ENCODE peak calls at places on chromosomes 7 and 10, in nine cellular contexts. N, C, Q, J, R, B, E, K and V are unnamed samples.

GRCh38 chr10:15439381-15439837 is 68.3 kb upstream of the FAM171A1 start:
- DNase-seq in Q (no peak), K (peak), B (peak), R (no peak), N (peak), J (peak), C (no peak), E (no peak), V (no peak)

GRCh38 chr10:18229839-18230238 is 89.6 kb downstream of the CACNB2 start:
- DNase-seq in R (no peak), Q (no peak), C (no peak), N (peak), K (peak), J (no peak), E (no peak), B (no peak), V (no peak)

GRCh38 chr10:131068760-131069159 is 242.8 kb downstream of the TCERG1L start:
- DNase-seq in J (peak), N (no peak), B (no peak), E (no peak), R (no peak), C (no peak), Q (no peak), K (no peak), V (no peak)

GRCh38 chr7:95213148-95213547 is 111.2 kb downstream of the PON1 start:
- DNase-seq in K (no peak), C (no peak), N (no peak), B (no peak), J (no peak), R (no peak), E (no peak), Q (no peak), V (no peak)

GRCh38 chr7:30968747-30969603 is 5.2 kb downstream of the GHRHR start:
- DNase-seq in J (no peak), E (no peak), C (no peak), N (no peak), K (no peak), R (no peak), B (no peak), Q (no peak), V (no peak)

GRCh38 chr7:44259547-44260457 is 59.0 kb downstream of the YKT6 start:
- DNase-seq in E (no peak), J (no peak), B (no peak), N (peak), Q (no peak), K (peak), R (no peak), C (peak), V (peak)

GRCh38 chr7:99393363-99394187 is 14.8 kb downstream of the PDAP1 start:
- DNase-seq in N (no peak), E (no peak), R (peak), B (no peak), Q (no peak), J (peak), K (no peak), C (no peak), V (no peak)

GRCh38 chr10:11007661-11008060 is 10.0 kb upstream of the CELF2 start:
- DNase-seq in N (no peak), J (no peak), Q (no peak), K (no peak), R (no peak), C (no peak), B (no peak), E (no peak), V (no peak)

GRCh38 chr10:110834622-110835219 is 37.0 kb upstream of the PDCD4 start:
- DNase-seq in E (no peak), C (no peak), K (no peak), R (no peak), N (no peak), Q (no peak), J (peak), B (no peak), V (no peak)

GRCh38 chr10:97532935-97533671 is 34.4 kb downstream of the UBTD1 start:
- DNase-seq in Q (no peak), E (no peak), R (no peak), C (no peak), B (peak), N (peak), K (peak), J (peak), V (peak)

GRCh38 chr10:59668081-59668480 is 41.6 kb downstream of the SLC16A9 start:
- DNase-seq in E (no peak), B (no peak), C (no peak), K (no peak), N (no peak), R (no peak), Q (no peak), J (no peak), V (no peak)

GRCh38 chr7:107660381-107661080 is at the start of gene SLC26A4:
- DNase-seq in C (no peak), Q (no peak), J (peak), N (no peak), E (no peak), R (no peak), K (peak), B (no peak), V (no peak)